ENCODE peak calls at places on chromosomes 16 and 17, in nine cellular contexts. G is heart left ventricle, R is body of pancreas, N is K562, H is ovary, D is uterus, B is NB4, Z is stomach, C is Peyer's patch. F is an unnamed sample.

GRCh38 chr17:32370426-32370825 is 20.5 kb downstream of the ZNF207 start:
- DNase-seq in D (no peak), N (no peak), C (no peak), G (no peak), R (no peak), H (no peak), Z (no peak), B (no peak), F (no peak)

GRCh38 chr16:1597154-1597553 is 14.7 kb downstream of the IFT140 start:
- DNase-seq in H (no peak), B (no peak), R (no peak), D (no peak), Z (no peak), C (no peak), N (no peak), G (no peak), F (no peak)

GRCh38 chr16:51731160-51731559 is 580.1 kb upstream of the SALL1 start:
- DNase-seq in H (no peak), G (no peak), R (no peak), C (no peak), N (no peak), D (no peak), Z (no peak), B (no peak), F (no peak)

GRCh38 chr17:78609198-78609597 is 32.0 kb upstream of the DNAH17 start:
- DNase-seq in N (no peak), G (no peak), Z (no peak), H (no peak), B (no peak), C (no peak), D (no peak), R (no peak), F (no peak)

GRCh38 chr16:67914758-67915622 is 16.7 kb downstream of the CTRL start:
- DNase-seq in Z (no peak), B (no peak), D (no peak), N (no peak), G (no peak), C (no peak), H (no peak), R (no peak), F (no peak)

GRCh38 chr17:78491236-78492115 is 85.7 kb downstream of the DNAH17 start:
- DNase-seq in R (no peak), N (no peak), B (no peak), C (no peak), G (no peak), D (no peak), H (no peak), Z (no peak), F (no peak)

GRCh38 chr17:41140360-41141132 is at the start of gene KRTAP4-6:
- DNase-seq in N (no peak), B (no peak), H (no peak), G (no peak), C (no peak), D (no peak), R (no peak), Z (no peak), F (no peak)

GRCh38 chr17:41976142-41976768 is 9.7 kb downstream of the CNP start:
- DNase-seq in Z (no peak), R (no peak), G (no peak), B (no peak), C (no peak), N (no peak), H (peak; percentile 57), D (no peak), F (peak; percentile 67)

GRCh38 chr17:80763293-80763867 is 218.7 kb downstream of the RPTOR start:
- DNase-seq in H (no peak), Z (no peak), C (no peak), N (no peak), G (no peak), D (no peak), B (no peak), R (no peak), F (no peak)

GRCh38 chr16:56549744-56550385 is 15.0 kb upstream of the MT4 start:
- DNase-seq in D (no peak), B (no peak), C (no peak), G (no peak), R (no peak), N (no peak), Z (no peak), H (no peak), F (no peak)

GRCh38 chr16:89711601-89712475 is 8.9 kb downstream of the VPS9D1 start:
- DNase-seq in C (peak; percentile 82), B (peak; percentile 79), Z (peak; percentile 63), N (peak; percentile 98), H (peak; percentile 67), D (no peak), R (peak; percentile 46), G (no peak), F (peak; percentile 99)

GRCh38 chr17:77308768-77309726 is 168.3 kb downstream of the SEC14L1 start:
- DNase-seq in G (no peak), Z (no peak), R (no peak), B (peak; percentile 80), N (no peak), H (no peak), C (no peak), D (peak; percentile 52), F (no peak)

GRCh38 chr17:64073771-64074703 is 53.6 kb upstream of the ICAM2 start:
- DNase-seq in D (no peak), H (no peak), R (no peak), N (no peak), Z (no peak), G (no peak), B (peak; percentile 75), C (no peak), F (no peak)

GRCh38 chr17:9020824-9021157 is 519 bp upstream of the NTN1 start:
- DNase-seq in R (no peak), D (no peak), C (no peak), H (no peak), G (no peak), N (no peak), B (no peak), Z (no peak), F (no peak)

GRCh38 chr16:50460538-50461399 is 87.4 kb upstream of the NKD1 start:
- DNase-seq in Z (peak; percentile 64), B (no peak), D (no peak), N (no peak), R (no peak), G (no peak), H (no peak), C (peak; percentile 26), F (no peak)

GRCh38 chr16:50457979-50458461 is 89.2 kb upstream of the BRD7 start:
- DNase-seq in N (no peak), G (no peak), R (no peak), B (no peak), C (no peak), Z (no peak), H (no peak), D (no peak), F (no peak)

GRCh38 chr16:50461400-50461760 is 86.8 kb upstream of the NKD1 start:
- DNase-seq in D (no peak), C (no peak), H (no peak), Z (no peak), G (no peak), B (no peak), N (no peak), R (no peak), F (no peak)

GRCh38 chr16:50458694-50459271 is 89.4 kb upstream of the NKD1 start:
- DNase-seq in D (no peak), G (no peak), B (no peak), H (no peak), N (no peak), C (peak; percentile 9), Z (no peak), R (no peak), F (no peak)

GRCh38 chr16:50459681-50460080 is 88.5 kb upstream of the NKD1 start:
- DNase-seq in C (no peak), G (no peak), D (no peak), B (no peak), H (no peak), Z (no peak), R (no peak), N (no peak), F (no peak)
- TF ChIP-seq POLR2A in C (no peak), G (no peak), D (no peak), B (no peak), H (no peak), Z (no peak), R (no peak), N (no peak), F (no peak)

DNA sequence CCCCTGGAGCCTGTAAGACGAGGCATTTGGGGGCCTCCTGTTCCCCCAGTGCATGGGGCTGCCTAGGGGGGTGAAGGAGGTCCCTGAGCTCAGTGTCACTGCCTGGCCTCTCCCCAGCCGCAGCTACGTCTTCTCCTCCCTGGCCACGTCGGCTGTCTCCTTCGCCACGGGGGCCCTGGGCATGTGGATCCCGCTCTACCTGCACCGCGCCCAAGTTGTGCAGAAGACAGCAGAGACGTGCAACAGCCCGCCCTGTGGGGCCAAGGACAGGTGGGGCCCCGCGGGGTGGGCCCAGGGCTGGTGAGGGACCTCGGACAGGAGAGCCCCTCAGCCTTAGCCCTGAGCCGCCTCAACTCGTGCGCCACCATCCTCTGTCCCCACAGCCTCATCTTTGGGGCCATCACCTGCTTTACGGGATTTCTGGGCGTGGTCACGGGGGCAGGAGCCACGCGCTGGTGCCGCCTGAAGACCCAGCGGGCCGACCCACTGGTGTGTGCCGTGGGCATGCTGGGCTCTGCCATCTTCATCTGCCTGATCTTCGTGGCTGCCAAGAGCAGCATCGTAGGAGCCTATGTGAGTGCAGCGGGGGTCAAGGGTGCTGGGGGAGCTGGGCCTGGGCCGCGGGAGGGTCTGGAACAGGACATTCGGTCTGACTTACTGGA is 22.2 kb downstream of the MYBBP1A start:
- DNase-seq in G (no peak), Z (no peak), B (no peak), D (no peak), H (no peak), C (no peak), R (no peak), N (no peak), F (no peak)
- TF ChIP-seq POLR2A in G (no peak), Z (no peak), B (no peak), D (no peak), H (no peak), C (no peak), R (no peak), N (no peak), F (no peak)

GRCh38 chr16:84607694-84608093 is 10.2 kb downstream of the COTL1 start:
- DNase-seq in R (no peak), B (peak; percentile 85), D (no peak), H (no peak), G (no peak), N (no peak), C (peak; percentile 86), Z (no peak), F (no peak)
- TF ChIP-seq POLR2A in R (no peak), B (no peak), D (no peak), H (no peak), G (no peak), N (no peak), C (no peak), Z (no peak), F (no peak)

DNA sequence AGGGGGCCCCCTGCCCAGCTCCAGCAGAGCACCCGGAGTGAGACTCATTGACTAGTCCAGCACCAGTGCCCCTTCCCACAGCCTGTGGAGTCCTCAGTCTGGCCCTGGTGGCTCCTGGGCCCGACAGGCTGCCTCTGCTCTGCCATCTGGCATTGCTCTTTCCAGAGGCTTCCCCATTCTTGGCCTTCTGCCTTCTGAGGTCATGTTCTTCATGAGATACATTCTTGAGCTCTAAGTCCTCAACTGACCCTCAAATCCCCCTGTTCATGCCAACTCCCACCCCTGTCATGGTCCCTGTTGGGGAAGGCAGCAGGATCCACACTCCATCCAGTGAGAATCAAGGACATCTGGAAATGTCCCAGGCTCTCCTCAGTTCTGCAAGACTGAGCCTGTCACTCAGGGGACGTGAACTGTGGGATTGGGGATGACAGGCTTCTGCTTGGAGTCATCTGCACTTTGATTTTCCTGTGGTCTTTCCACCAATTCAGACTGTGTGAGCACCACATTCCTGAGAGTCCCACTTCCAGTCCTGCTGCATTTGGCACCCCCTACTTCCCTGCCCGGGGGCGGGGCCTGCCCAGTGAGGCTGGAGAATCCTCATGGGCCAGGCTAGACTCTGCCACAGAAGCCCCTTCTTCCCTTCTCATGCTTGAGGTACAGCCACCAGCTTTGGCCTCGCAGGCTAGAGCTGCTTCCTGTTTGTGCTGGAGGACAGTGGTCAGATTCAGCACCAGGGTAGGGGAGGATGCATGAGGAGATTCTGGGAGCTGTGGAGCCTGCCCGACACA is 2.7 kb downstream of the TRPV2 start:
- DNase-seq in C (no peak), Z (no peak), G (no peak), B (peak; percentile 55), R (no peak), H (no peak), D (no peak), N (no peak), F (no peak)
- TF ChIP-seq POLR2A in C (no peak), Z (no peak), G (no peak), B (no peak), R (no peak), H (no peak), D (no peak), N (no peak), F (no peak)

F was measured in GM12891.